ENCODE peak calls at places on chromosomes 7 and 10, in five cellular contexts. H is A549, U is transverse colon, Q is stomach, A is body of pancreas. N is an unnamed sample.

GRCh38 chr7:70647801-70648491 is 484.0 kb upstream of the GALNT17 start:
- DNase-seq in H (no peak), U (peak; percentile 46), Q (peak; percentile 40), A (peak; percentile 14), N (no peak)

GRCh38 chr10:4306871-4307270 is 519.1 kb upstream of the AKR1E2 start:
- DNase-seq in H (no peak), U (no peak), Q (peak; percentile 42), A (peak; percentile 69), N (no peak)

GRCh38 chr7:76122516-76123239 is 74.8 kb downstream of the MDH2 start:
- DNase-seq in H (no peak), U (no peak), Q (no peak), A (no peak), N (no peak)

GRCh38 chr7:26467104-26467503 is 175.4 kb downstream of the SNX10 start:
- DNase-seq in H (no peak), U (no peak), Q (no peak), A (no peak), N (no peak)

GRCh38 chr10:77512219-77512578 is 125.4 kb downstream of the KCNMA1 start:
- DNase-seq in H (no peak), U (no peak), Q (no peak), A (no peak), N (no peak)

GRCh38 chr7:101905203-101905865 is 87.9 kb downstream of the CUX1 start:
- DNase-seq in H (no peak), U (no peak), Q (no peak), A (no peak), N (no peak)

GRCh38 chr10:125401462-125401861 is 241.1 kb upstream of the CTBP2 start:
- DNase-seq in H (no peak), U (no peak), Q (no peak), A (no peak), N (no peak)

GRCh38 chr7:100016209-100016901 is 959 bp downstream of the ZKSCAN1 start:
- DNase-seq in H (no peak), U (peak; percentile 47), Q (no peak), A (no peak), N (no peak)

GRCh38 chr7:37660614-37661013 is 23.0 kb upstream of the GPR141 start:
- DNase-seq in H (no peak), U (no peak), Q (no peak), A (no peak), N (no peak)

GRCh38 chr10:86964061-86964846 is 4.0 kb upstream of the ADIRF start:
- DNase-seq in H (no peak), U (no peak), Q (peak; percentile 22), A (no peak), N (peak; percentile 26)

GRCh38 chr7:124566576-124566975 is 199.0 kb downstream of the GPR37 start:
- DNase-seq in H (peak; percentile 1), U (no peak), Q (no peak), A (peak; percentile 8), N (no peak)

GRCh38 chr7:107180378-107180777 is 11.6 kb downstream of the HBP1 start:
- DNase-seq in H (peak; percentile 16), U (peak; percentile 56), Q (peak; percentile 50), A (peak; percentile 57), N (no peak)

GRCh38 chr10:63673246-63673645 is 152.0 kb downstream of the REEP3 start:
- DNase-seq in H (no peak), U (no peak), Q (no peak), A (no peak), N (no peak)

GRCh38 chr10:73088304-73088703 is 8.4 kb downstream of the P4HA1 start:
- DNase-seq in H (no peak), U (no peak), Q (no peak), A (no peak), N (no peak)

GRCh38 chr7:121620953-121621606 is 225.0 kb upstream of the FAM3C start:
- DNase-seq in H (no peak), U (no peak), Q (no peak), A (no peak), N (no peak)

GRCh38 chr10:43407148-43407575 is 1.8 kb downstream of the HNRNPF start:
- DNase-seq in H (no peak), U (peak; percentile 73), Q (peak; percentile 66), A (peak; percentile 58), N (peak; percentile 81)

GRCh38 chr7:98250789-98251188 is 1.2 kb downstream of the TECPR1 start:
- DNase-seq in H (no peak), U (peak; percentile 25), Q (no peak), A (peak; percentile 32), N (no peak)

GRCh38 chr7:98252655-98253054 is 623 bp upstream of the TECPR1 start:
- DNase-seq in H (no peak), U (no peak), Q (no peak), A (no peak), N (no peak)

GRCh38 chr7:98254516-98254915 is 2.5 kb upstream of the TECPR1 start:
- DNase-seq in H (no peak), U (no peak), Q (no peak), A (no peak), N (no peak)

GRCh38 chr7:98251251-98251843 is 685 bp downstream of the TECPR1 start:
- DNase-seq in H (no peak), U (peak; percentile 79), Q (peak; percentile 78), A (peak; percentile 90), N (peak; percentile 57)

GRCh38 chr7:98251844-98252639 is at the start of gene TECPR1:
- DNase-seq in H (peak; percentile 100), U (peak; percentile 97), Q (peak; percentile 98), A (peak; percentile 98), N (peak; percentile 97)
- TF ChIP-seq CTCF in H (no peak), U (peak; percentile 9), Q (no peak), A (peak; percentile 1), N (no peak)

GRCh38 chr7:35251606-35252310 is 2.1 kb downstream of the TBX20 start:
- DNase-seq in H (no peak), U (no peak), Q (no peak), A (no peak), N (no peak)

GRCh38 chr7:35254496-35255416 is 856 bp upstream of the TBX20 start:
- DNase-seq in H (no peak), U (no peak), Q (no peak), A (no peak), N (peak; percentile 59)

GRCh38 chr7:35252584-35252983 is 1.3 kb downstream of the TBX20 start:
- DNase-seq in H (no peak), U (no peak), Q (no peak), A (no peak), N (no peak)

GRCh38 chr7:35253680-35254495 is at the start of gene TBX20:
- DNase-seq in H (peak; percentile 79), U (peak; percentile 51), Q (peak; percentile 35), A (peak; percentile 66), N (peak; percentile 91)

GRCh38 chr7:35253182-35253679 is 669 bp downstream of the TBX20 start:
- DNase-seq in H (peak; percentile 38), U (no peak), Q (no peak), A (no peak), N (no peak)
- H3K27ac ChIP-seq in H (peak overlapping the region; percentile 86), U (no peak overlapping the region), Q (no peak overlapping the region), A (no peak overlapping the region), N (peak overlapping the region; percentile 91)

DNA sequence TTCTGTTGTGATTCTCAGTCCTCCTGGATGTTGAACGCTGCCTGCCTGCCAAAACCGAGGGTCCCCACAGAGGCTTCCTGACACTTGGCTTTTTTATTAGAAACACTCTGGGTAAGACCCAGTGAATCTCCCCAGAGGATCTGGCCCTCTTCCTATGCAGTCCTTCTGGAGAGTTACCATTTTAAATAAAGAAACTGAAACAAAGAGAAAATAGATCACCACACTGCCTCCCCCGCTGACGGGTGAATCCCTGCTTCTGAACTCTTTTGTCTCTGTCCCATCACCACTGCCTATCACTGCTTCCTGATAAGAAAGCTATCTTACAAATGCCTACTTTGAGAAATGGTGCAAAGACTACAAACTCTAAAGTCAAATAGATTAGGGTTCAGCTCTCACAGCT is 79.4 kb upstream of the PPP1R3C start:
- DNase-seq in H (no peak), U (no peak), Q (no peak), A (no peak), N (no peak)
- TF ChIP-seq POLR2A in H (no peak), U (no peak), Q (no peak), A (no peak), N (no peak)

GRCh38 chr10:12711344-12711708 is 290.2 kb downstream of the CCDC3 start:
- DNase-seq in H (no peak), U (no peak), Q (no peak), A (no peak), N (no peak)
- TF ChIP-seq CTCF in H (no peak), U (no peak), Q (no peak), A (no peak), N (no peak)

DNA sequence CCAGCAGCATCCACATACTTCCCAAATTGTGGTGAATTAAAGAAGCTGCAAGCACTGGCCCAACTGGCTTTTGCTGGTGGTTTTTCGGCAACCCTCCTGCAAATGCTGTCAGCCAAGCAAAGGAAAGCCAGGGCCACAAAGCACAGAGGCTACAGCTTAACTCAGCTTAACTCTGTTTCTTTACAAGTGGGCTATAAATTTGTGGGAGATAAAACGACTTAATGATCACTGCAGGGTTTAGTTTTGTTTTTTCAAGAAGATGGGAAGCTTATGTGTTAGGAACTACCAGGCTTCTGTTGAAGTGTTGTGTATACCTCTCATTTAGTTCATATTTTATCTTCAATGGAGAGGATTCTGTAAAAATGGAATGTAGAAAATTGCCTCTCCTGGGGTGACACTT is 110.6 kb downstream of the TACC2 start:
- DNase-seq in H (no peak), U (no peak), Q (no peak), A (no peak), N (no peak)
- H3K27ac ChIP-seq in H (peak overlapping the region; percentile 93), U (peak overlapping the region; percentile 34), Q (no peak overlapping the region), A (no peak overlapping the region), N (peak overlapping the region; percentile 39)

DNA sequence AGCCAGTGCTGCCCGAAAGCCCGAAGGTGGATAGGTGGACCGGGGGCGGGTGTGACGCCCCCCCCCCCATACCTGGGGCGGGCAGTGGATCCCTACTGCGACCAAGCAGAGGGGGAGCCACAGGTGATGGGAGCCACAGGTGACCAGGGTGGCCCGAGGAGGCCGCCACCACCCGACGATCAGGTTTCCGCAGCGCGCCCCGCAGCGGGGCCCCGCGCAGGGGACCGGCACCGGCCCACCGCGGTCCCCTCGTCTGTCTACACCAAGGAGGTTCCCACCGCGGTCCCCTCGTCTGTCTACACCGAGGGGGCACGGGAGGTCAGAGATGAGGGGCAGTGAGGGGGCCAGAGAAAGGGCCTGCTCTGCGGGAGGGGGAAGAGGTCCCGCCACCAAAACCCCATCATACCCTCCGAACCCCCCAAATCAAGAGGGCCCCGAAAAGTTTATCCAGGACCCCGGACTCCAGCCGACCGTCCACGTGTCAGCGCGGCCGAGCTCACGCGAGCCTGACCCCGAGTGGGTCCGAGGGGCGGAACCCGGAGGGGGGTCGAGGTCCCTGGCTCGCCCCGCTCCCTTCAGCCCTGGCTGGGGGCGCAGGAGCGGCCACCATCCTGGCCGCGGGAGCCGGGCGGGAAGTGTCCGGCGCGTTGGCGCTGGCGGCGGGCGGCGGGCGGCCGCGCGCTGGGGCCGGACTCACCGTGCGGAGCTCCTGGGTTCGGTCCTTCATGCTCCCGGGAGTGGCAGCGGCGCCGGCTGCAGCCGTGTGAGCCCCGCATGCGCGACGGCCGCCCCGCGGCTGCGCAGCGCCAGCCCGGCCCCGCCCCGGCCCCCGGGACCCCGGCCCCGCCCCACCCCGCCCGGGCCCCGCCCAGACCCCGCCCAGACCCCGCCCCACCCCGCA is at the start of gene STX1A:
- DNase-seq in H (no peak), U (peak; percentile 76), Q (peak; percentile 77), A (peak; percentile 81), N (peak; percentile 58)
- TF ChIP-seq POLR2A in H (peak; percentile 63), U (no peak), Q (no peak), A (no peak), N (peak; percentile 55)

DNA sequence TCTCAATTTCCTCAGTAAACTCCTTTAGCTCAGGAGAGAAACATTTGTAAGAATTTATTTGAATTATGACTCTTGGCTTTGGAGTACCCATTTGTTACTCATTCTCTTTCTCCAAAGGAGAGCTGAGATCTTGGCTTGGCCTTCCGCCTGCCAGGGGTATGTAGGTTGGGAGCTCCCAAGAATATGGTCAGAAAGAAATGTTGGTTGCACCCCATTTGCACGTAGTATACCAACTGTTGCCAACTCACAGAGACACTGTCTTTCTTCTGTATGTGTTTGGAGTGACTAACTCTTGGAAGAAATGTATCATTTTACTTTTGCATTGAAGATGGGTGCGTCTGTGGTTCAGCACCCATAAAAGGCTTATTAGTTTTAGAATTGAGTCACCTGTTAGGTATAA is 708.5 kb upstream of the SORCS1 start:
- DNase-seq in H (no peak), U (no peak), Q (no peak), A (no peak), N (no peak)
- TF ChIP-seq CTCF in H (no peak), U (no peak), Q (no peak), A (no peak), N (no peak)

N was measured in heart left ventricle.